ENCODE peak calls at places on chromosomes 7 and 10, in six cellular contexts. One of them, this sample, is unnamed.

GRCh38 chr10:132811891-132812481 is 26.0 kb upstream of the NKX6-2 start:
- DNase-seq in HFF-Myc: no peak
- DNase-seq in fibroblast of lung: no peak
- DNase-seq in left ventricle myocardium inferior: peak; percentile 7
- DNase-seq in spleen: peak; percentile 67
- DNase-seq in PC-3: no peak
- DNase-seq in this sample: peak; percentile 93

GRCh38 chr10:101645659-101646058 is 49.3 kb downstream of the FBXW4 start:
- DNase-seq in HFF-Myc: no peak
- DNase-seq in fibroblast of lung: no peak
- DNase-seq in left ventricle myocardium inferior: no peak
- DNase-seq in spleen: no peak
- DNase-seq in PC-3: no peak
- DNase-seq in this sample: no peak

GRCh38 chr7:22114440-22114981 is 168.8 kb upstream of the CDCA7L start:
- DNase-seq in HFF-Myc: no peak
- DNase-seq in fibroblast of lung: no peak
- DNase-seq in left ventricle myocardium inferior: peak; percentile 28
- DNase-seq in spleen: no peak
- DNase-seq in PC-3: no peak
- DNase-seq in this sample: no peak

GRCh38 chr10:75926763-75927162 is 495.3 kb downstream of the LRMDA start:
- DNase-seq in HFF-Myc: no peak
- DNase-seq in fibroblast of lung: no peak
- DNase-seq in left ventricle myocardium inferior: no peak
- DNase-seq in spleen: no peak
- DNase-seq in PC-3: no peak
- DNase-seq in this sample: no peak

GRCh38 chr7:144513332-144513731 is 109.8 kb upstream of the NOBOX start:
- DNase-seq in HFF-Myc: no peak
- DNase-seq in fibroblast of lung: peak; percentile 3
- DNase-seq in left ventricle myocardium inferior: no peak
- DNase-seq in spleen: no peak
- DNase-seq in PC-3: peak; percentile 40
- DNase-seq in this sample: no peak

GRCh38 chr10:76015245-76015644 is 583.8 kb downstream of the LRMDA start:
- DNase-seq in HFF-Myc: no peak
- DNase-seq in fibroblast of lung: peak; percentile 9
- DNase-seq in left ventricle myocardium inferior: no peak
- DNase-seq in spleen: no peak
- DNase-seq in PC-3: no peak
- DNase-seq in this sample: no peak

GRCh38 chr7:70679666-70680065 is 452.3 kb upstream of the GALNT17 start:
- DNase-seq in HFF-Myc: no peak
- DNase-seq in fibroblast of lung: no peak
- DNase-seq in left ventricle myocardium inferior: no peak
- DNase-seq in spleen: no peak
- DNase-seq in PC-3: no peak
- DNase-seq in this sample: no peak

GRCh38 chr10:68543004-68543918 is 15.9 kb upstream of the SLC25A16 start:
- DNase-seq in HFF-Myc: no peak
- DNase-seq in fibroblast of lung: peak; percentile 65
- DNase-seq in left ventricle myocardium inferior: no peak
- DNase-seq in spleen: no peak
- DNase-seq in PC-3: peak; percentile 95
- DNase-seq in this sample: no peak

GRCh38 chr10:100656479-100656878 is 88.9 kb upstream of the PAX2 start:
- DNase-seq in HFF-Myc: no peak
- DNase-seq in fibroblast of lung: peak; percentile 13
- DNase-seq in left ventricle myocardium inferior: no peak
- DNase-seq in spleen: peak; percentile 36
- DNase-seq in PC-3: no peak
- DNase-seq in this sample: no peak

GRCh38 chr7:5266148-5267028 is 16.4 kb upstream of the SLC29A4 start:
- DNase-seq in HFF-Myc: no peak
- DNase-seq in fibroblast of lung: no peak
- DNase-seq in left ventricle myocardium inferior: no peak
- DNase-seq in spleen: no peak
- DNase-seq in PC-3: no peak
- DNase-seq in this sample: no peak

GRCh38 chr10:129323311-129323710 is 143.7 kb upstream of the MGMT start:
- DNase-seq in HFF-Myc: no peak
- DNase-seq in fibroblast of lung: no peak
- DNase-seq in left ventricle myocardium inferior: no peak
- DNase-seq in spleen: no peak
- DNase-seq in PC-3: no peak
- DNase-seq in this sample: no peak

GRCh38 chr7:120412665-120413064 is 139.7 kb downstream of the KCND2 start:
- DNase-seq in HFF-Myc: no peak
- DNase-seq in fibroblast of lung: no peak
- DNase-seq in left ventricle myocardium inferior: no peak
- DNase-seq in spleen: no peak
- DNase-seq in PC-3: no peak
- DNase-seq in this sample: no peak

GRCh38 chr7:114921636-114922150 is at the start of gene MDFIC:
- DNase-seq in HFF-Myc: no peak
- DNase-seq in fibroblast of lung: no peak
- DNase-seq in left ventricle myocardium inferior: no peak
- DNase-seq in spleen: peak; percentile 75
- DNase-seq in PC-3: no peak
- DNase-seq in this sample: no peak

GRCh38 chr10:11573497-11573896 is 38.0 kb downstream of the USP6NL start:
- DNase-seq in HFF-Myc: no peak
- DNase-seq in fibroblast of lung: peak; percentile 60
- DNase-seq in left ventricle myocardium inferior: no peak
- DNase-seq in spleen: no peak
- DNase-seq in PC-3: no peak
- DNase-seq in this sample: no peak

GRCh38 chr10:88385601-88386203 is 197.4 kb downstream of the RNLS start:
- DNase-seq in HFF-Myc: no peak
- DNase-seq in fibroblast of lung: no peak
- DNase-seq in left ventricle myocardium inferior: no peak
- DNase-seq in spleen: peak; percentile 88
- DNase-seq in PC-3: no peak
- DNase-seq in this sample: no peak

GRCh38 chr7:100693312-100694195 is 496 bp downstream of the GIGYF1 start:
- DNase-seq in HFF-Myc: no peak
- DNase-seq in fibroblast of lung: no peak
- DNase-seq in left ventricle myocardium inferior: no peak
- DNase-seq in spleen: peak; percentile 88
- DNase-seq in PC-3: no peak
- DNase-seq in this sample: no peak

GRCh38 chr10:114526112-114526496 is 121.8 kb upstream of the AFAP1L2 start:
- DNase-seq in HFF-Myc: no peak
- DNase-seq in fibroblast of lung: peak; percentile 31
- DNase-seq in left ventricle myocardium inferior: no peak
- DNase-seq in spleen: no peak
- DNase-seq in PC-3: no peak
- DNase-seq in this sample: no peak

DNA sequence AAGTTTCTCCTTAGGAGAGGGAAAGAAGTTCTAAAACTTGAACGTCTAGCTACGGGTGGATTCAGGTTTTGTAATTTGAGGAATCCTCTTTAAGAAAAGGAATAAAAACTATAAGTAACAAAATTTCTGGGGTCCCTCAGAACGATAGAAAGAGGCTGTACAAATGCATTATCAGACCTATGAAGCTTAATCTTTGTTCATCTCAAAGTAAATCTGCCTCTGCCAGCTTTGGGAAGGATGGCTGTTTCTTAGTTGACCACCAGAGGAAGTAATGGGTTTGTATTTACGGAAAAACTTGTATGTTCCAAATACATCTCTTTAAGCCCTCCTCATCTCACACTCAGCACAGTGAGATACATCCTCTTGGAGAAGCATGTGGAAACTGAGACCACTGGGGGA is 864 bp downstream of the PSTK start:
- DNase-seq in HFF-Myc: no peak
- DNase-seq in fibroblast of lung: peak; percentile 62
- DNase-seq in left ventricle myocardium inferior: no peak
- DNase-seq in spleen: no peak
- DNase-seq in PC-3: peak; percentile 35
- DNase-seq in this sample: no peak
- TF ChIP-seq CTCF in HFF-Myc: peak; percentile 40
- TF ChIP-seq CTCF in fibroblast of lung: peak; percentile 72
- TF ChIP-seq CTCF in left ventricle myocardium inferior: peak; percentile 30
- TF ChIP-seq CTCF in spleen: no peak
- TF ChIP-seq CTCF in PC-3: peak; percentile 32
- TF ChIP-seq CTCF in this sample: peak; percentile 73

GRCh38 chr10:106175760-106176377 is 988.6 kb downstream of the SORCS1 start:
- DNase-seq in HFF-Myc: no peak
- DNase-seq in fibroblast of lung: peak; percentile 18
- DNase-seq in left ventricle myocardium inferior: no peak
- DNase-seq in spleen: no peak
- DNase-seq in PC-3: peak; percentile 55
- DNase-seq in this sample: no peak
- TF ChIP-seq CTCF in HFF-Myc: peak; percentile 23
- TF ChIP-seq CTCF in fibroblast of lung: peak; percentile 39
- TF ChIP-seq CTCF in left ventricle myocardium inferior: peak; percentile 57
- TF ChIP-seq CTCF in spleen: no peak
- TF ChIP-seq CTCF in PC-3: peak; percentile 67
- TF ChIP-seq CTCF in this sample: peak; percentile 83

GRCh38 chr10:126256864-126257263 is 131.4 kb downstream of the ADAM12 start:
- DNase-seq in HFF-Myc: no peak
- DNase-seq in fibroblast of lung: no peak
- DNase-seq in left ventricle myocardium inferior: no peak
- DNase-seq in spleen: no peak
- DNase-seq in PC-3: no peak
- DNase-seq in this sample: no peak
- TF ChIP-seq CTCF in HFF-Myc: peak; percentile 24
- TF ChIP-seq CTCF in fibroblast of lung: no peak
- TF ChIP-seq CTCF in left ventricle myocardium inferior: no peak
- TF ChIP-seq CTCF in spleen: no peak
- TF ChIP-seq CTCF in PC-3: no peak
- TF ChIP-seq CTCF in this sample: peak; percentile 32

GRCh38 chr10:43197834-43198681 is 59.8 kb downstream of the CSGALNACT2 start:
- DNase-seq in HFF-Myc: no peak
- DNase-seq in fibroblast of lung: no peak
- DNase-seq in left ventricle myocardium inferior: no peak
- DNase-seq in spleen: peak; percentile 76
- DNase-seq in PC-3: peak; percentile 49
- DNase-seq in this sample: peak; percentile 85
- TF ChIP-seq CTCF in HFF-Myc: peak; percentile 61
- TF ChIP-seq CTCF in fibroblast of lung: peak; percentile 39
- TF ChIP-seq CTCF in left ventricle myocardium inferior: no peak
- TF ChIP-seq CTCF in spleen: peak; percentile 40
- TF ChIP-seq CTCF in PC-3: peak; percentile 71
- TF ChIP-seq CTCF in this sample: peak; percentile 57

GRCh38 chr10:97069026-97069425 is 116.7 kb downstream of the SLIT1 start:
- DNase-seq in HFF-Myc: no peak
- DNase-seq in fibroblast of lung: no peak
- DNase-seq in left ventricle myocardium inferior: no peak
- DNase-seq in spleen: peak; percentile 39
- DNase-seq in PC-3: no peak
- DNase-seq in this sample: no peak
- TF ChIP-seq CTCF in HFF-Myc: no peak
- TF ChIP-seq CTCF in fibroblast of lung: no peak
- TF ChIP-seq CTCF in left ventricle myocardium inferior: no peak
- TF ChIP-seq CTCF in spleen: no peak
- TF ChIP-seq CTCF in PC-3: no peak
- TF ChIP-seq CTCF in this sample: no peak

GRCh38 chr7:92798517-92799249 is 37.7 kb downstream of the CDK6 start:
- DNase-seq in HFF-Myc: no peak
- DNase-seq in fibroblast of lung: no peak
- DNase-seq in left ventricle myocardium inferior: no peak
- DNase-seq in spleen: no peak
- DNase-seq in PC-3: no peak
- DNase-seq in this sample: no peak

GRCh38 chr7:92797284-92797683 is 39.1 kb downstream of the CDK6 start:
- DNase-seq in HFF-Myc: no peak
- DNase-seq in fibroblast of lung: no peak
- DNase-seq in left ventricle myocardium inferior: no peak
- DNase-seq in spleen: no peak
- DNase-seq in PC-3: no peak
- DNase-seq in this sample: no peak

GRCh38 chr7:92799446-92800211 is 36.7 kb downstream of the CDK6 start:
- DNase-seq in HFF-Myc: no peak
- DNase-seq in fibroblast of lung: no peak
- DNase-seq in left ventricle myocardium inferior: no peak
- DNase-seq in spleen: no peak
- DNase-seq in PC-3: no peak
- DNase-seq in this sample: no peak

GRCh38 chr7:92794846-92795245 is 41.5 kb downstream of the CDK6 start:
- DNase-seq in HFF-Myc: no peak
- DNase-seq in fibroblast of lung: no peak
- DNase-seq in left ventricle myocardium inferior: no peak
- DNase-seq in spleen: no peak
- DNase-seq in PC-3: no peak
- DNase-seq in this sample: no peak

GRCh38 chr7:92797693-92798092 is 38.7 kb downstream of the CDK6 start:
- DNase-seq in HFF-Myc: no peak
- DNase-seq in fibroblast of lung: no peak
- DNase-seq in left ventricle myocardium inferior: no peak
- DNase-seq in spleen: no peak
- DNase-seq in PC-3: no peak
- DNase-seq in this sample: no peak
- TF ChIP-seq CTCF in HFF-Myc: no peak
- TF ChIP-seq CTCF in fibroblast of lung: no peak
- TF ChIP-seq CTCF in left ventricle myocardium inferior: peak; percentile 54
- TF ChIP-seq CTCF in spleen: no peak
- TF ChIP-seq CTCF in PC-3: no peak
- TF ChIP-seq CTCF in this sample: peak; percentile 28

GRCh38 chr7:38291117-38291647 is 17.7 kb upstream of the TARP start:
- DNase-seq in HFF-Myc: no peak
- DNase-seq in fibroblast of lung: no peak
- DNase-seq in left ventricle myocardium inferior: no peak
- DNase-seq in spleen: no peak
- DNase-seq in PC-3: no peak
- DNase-seq in this sample: no peak
- TF ChIP-seq CTCF in HFF-Myc: peak; percentile 14
- TF ChIP-seq CTCF in fibroblast of lung: no peak
- TF ChIP-seq CTCF in left ventricle myocardium inferior: no peak
- TF ChIP-seq CTCF in spleen: no peak
- TF ChIP-seq CTCF in PC-3: peak; percentile 13
- TF ChIP-seq CTCF in this sample: no peak

DNA sequence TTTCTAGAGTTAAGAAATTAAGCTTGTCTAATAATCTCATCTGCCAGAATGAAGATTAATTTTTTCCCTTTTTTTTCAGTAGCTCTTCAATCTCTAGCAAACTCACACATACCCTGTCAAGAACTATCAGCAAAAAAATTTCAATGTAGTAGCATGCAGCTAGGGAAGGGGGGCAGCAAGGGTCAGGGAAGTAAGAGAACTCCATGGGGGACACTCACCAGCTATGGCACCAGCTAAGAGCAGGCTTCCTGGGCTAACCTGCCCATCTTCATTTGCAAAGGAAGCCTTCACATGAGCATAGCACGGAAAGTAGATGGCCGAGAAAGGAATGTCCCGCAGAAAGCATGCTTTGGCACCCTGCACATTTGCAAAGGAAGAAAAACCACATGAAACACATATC is 190.4 kb downstream of the SLC25A13 start:
- DNase-seq in HFF-Myc: no peak
- DNase-seq in fibroblast of lung: no peak
- DNase-seq in left ventricle myocardium inferior: no peak
- DNase-seq in spleen: no peak
- DNase-seq in PC-3: no peak
- DNase-seq in this sample: no peak
- TF ChIP-seq CTCF in HFF-Myc: no peak
- TF ChIP-seq CTCF in fibroblast of lung: no peak
- TF ChIP-seq CTCF in left ventricle myocardium inferior: no peak
- TF ChIP-seq CTCF in spleen: no peak
- TF ChIP-seq CTCF in PC-3: no peak
- TF ChIP-seq CTCF in this sample: no peak